ENCODE peak calls at places on chromosomes 2 and 18, in ten cellular contexts. W is HCT116; P is fibroblast of lung; R is neuronal stem cell; S is lung; I is astrocyte; X is CD4-positive, alpha-beta memory T cell; M is sigmoid colon; J is K562; V is mucosa of descending colon. Q is an unnamed sample. For H3K4me1 and H3K36me3, the result is how much of the 10 kb centered on the place peaks cover.

GRCh38 chr18:58091099-58091611 is 47.1 kb downstream of the NEDD4L start:
- DNase-seq in V (no peak), M (no peak), X (no peak), R (no peak), P (no peak), J (no peak), I (no peak), W (peak), S (peak), Q (no peak)

GRCh38 chr2:177970670-177971454 is 101.7 kb downstream of the PDE11A start:
- DNase-seq in M (no peak), V (no peak), R (no peak), P (no peak), X (no peak), J (no peak), I (no peak), W (no peak), S (no peak), Q (no peak)

GRCh38 chr2:67650292-67651133 is 253.4 kb downstream of the ETAA1 start:
- DNase-seq in X (no peak), I (peak), J (peak), M (peak), S (peak), V (peak), P (peak), R (peak), W (peak), Q (peak)

GRCh38 chr18:26470011-26470637 is 78.2 kb downstream of the KCTD1 start:
- DNase-seq in I (peak), V (no peak), P (peak), W (no peak), J (no peak), R (no peak), M (no peak), S (no peak), X (no peak), Q (no peak)

GRCh38 chr2:218476676-218477075 is 57.8 kb downstream of the VIL1 start:
- DNase-seq in X (no peak), I (no peak), M (peak), S (no peak), P (peak), J (no peak), W (no peak), R (no peak), V (no peak), Q (no peak)

GRCh38 chr18:34817636-34818035 is 107.5 kb downstream of the DTNA start:
- DNase-seq in P (no peak), M (no peak), I (no peak), X (no peak), W (no peak), S (no peak), V (no peak), R (no peak), J (no peak), Q (no peak)

GRCh38 chr2:192749606-192750200 is 555.0 kb upstream of the TMEFF2 start:
- DNase-seq in V (no peak), I (no peak), J (no peak), M (no peak), S (no peak), R (no peak), P (no peak), W (peak), X (no peak), Q (no peak)

GRCh38 chr2:187942876-187943275 is 348.8 kb upstream of the GULP1 start:
- DNase-seq in M (no peak), R (no peak), V (no peak), W (no peak), P (peak), X (no peak), S (no peak), J (no peak), I (no peak), Q (no peak)

GRCh38 chr2:64889803-64890202 is 99.4 kb upstream of the SLC1A4 start:
- DNase-seq in J (no peak), W (no peak), R (no peak), I (no peak), X (no peak), S (no peak), M (no peak), P (no peak), V (no peak), Q (no peak)

GRCh38 chr2:237961637-237962036 is 5.2 kb upstream of the UBE2F start:
- DNase-seq in W (no peak), I (no peak), V (no peak), J (no peak), X (no peak), M (no peak), R (no peak), P (no peak), S (no peak), Q (no peak)

GRCh38 chr2:42812899-42813479 is 20.6 kb upstream of the HAAO start:
- DNase-seq in R (no peak), P (peak), I (no peak), J (peak), X (no peak), V (no peak), M (no peak), W (peak), S (no peak), Q (no peak)

GRCh38 chr2:166173263-166173662 is 45.4 kb upstream of the SCN1A start:
- DNase-seq in X (no peak), V (no peak), I (no peak), J (no peak), R (no peak), W (no peak), M (no peak), S (no peak), P (no peak), Q (no peak)

GRCh38 chr2:86752934-86753333 is 32.8 kb downstream of the RMND5A start:
- DNase-seq in S (no peak), X (no peak), R (no peak), V (no peak), W (no peak), P (no peak), I (no peak), M (no peak), J (no peak), Q (no peak)

GRCh38 chr2:135819211-135819610 is 17.8 kb downstream of the LCT start:
- DNase-seq in M (no peak), R (no peak), X (no peak), J (peak), I (peak), S (no peak), W (peak), V (peak), P (peak), Q (peak)

GRCh38 chr2:67215214-67215613 is 181.9 kb upstream of the ETAA1 start:
- DNase-seq in S (peak), P (peak), M (peak), I (peak), J (peak), W (no peak), V (peak), X (no peak), R (no peak), Q (peak)

GRCh38 chr2:233915133-233915532 is 2.0 kb upstream of the TRPM8 start:
- DNase-seq in R (no peak), V (no peak), I (no peak), J (peak), M (no peak), X (no peak), S (no peak), P (no peak), W (no peak), Q (no peak)

GRCh38 chr2:54258171-54258570 is 2.1 kb upstream of the TSPYL6 start:
- DNase-seq in S (no peak), I (peak), W (no peak), R (no peak), V (no peak), M (no peak), J (no peak), X (no peak), P (no peak), Q (no peak)

GRCh38 chr2:50385361-50385760 is 646.6 kb downstream of the NRXN1 start:
- DNase-seq in X (no peak), W (no peak), V (no peak), P (no peak), J (no peak), I (no peak), M (no peak), S (no peak), R (no peak), Q (no peak)

GRCh38 chr2:97911922-97912575 is 83.7 kb downstream of the TMEM131 start:
- DNase-seq in M (no peak), V (no peak), W (no peak), X (no peak), R (no peak), S (no peak), P (peak), J (no peak), I (no peak), Q (no peak)

GRCh38 chr2:162258686-162259085 is 15.4 kb upstream of the FAP start:
- DNase-seq in V (no peak), S (no peak), R (no peak), I (peak), X (no peak), J (no peak), M (no peak), P (no peak), W (no peak), Q (no peak)

GRCh38 chr2:12918138-12918840 is 201.6 kb downstream of the TRIB2 start:
- DNase-seq in S (no peak), R (no peak), I (no peak), V (no peak), X (no peak), J (no peak), W (no peak), P (peak), M (no peak), Q (no peak)

GRCh38 chr2:166179201-166179600 is 51.4 kb upstream of the SCN1A start:
- DNase-seq in R (no peak), V (no peak), W (no peak), S (no peak), P (peak), J (no peak), M (no peak), X (no peak), I (no peak), Q (no peak)

GRCh38 chr2:199979841-199980628 is 24.7 kb downstream of the MAIP1 start:
- DNase-seq in R (peak), J (peak), P (peak), S (peak), M (peak), W (peak), V (peak), X (peak), I (peak), Q (no peak)

GRCh38 chr2:201130524-201131186 is 14.7 kb downstream of the CFLAR start:
- DNase-seq in W (no peak), R (no peak), I (peak), V (no peak), S (no peak), J (peak), M (no peak), X (peak), P (peak), Q (no peak)

GRCh38 chr2:1686784-1687105 is 57.6 kb downstream of the PXDN start:
- DNase-seq in W (no peak), I (peak), S (no peak), V (no peak), R (no peak), P (peak), X (no peak), M (peak), J (no peak), Q (no peak)

GRCh38 chr2:120868366-120868765 is 132.7 kb downstream of the GLI2 start:
- DNase-seq in I (no peak), R (no peak), P (no peak), W (no peak), M (peak), V (peak), S (no peak), J (no peak), X (no peak), Q (no peak)
- H3K4me3 ChIP-seq in I (peak), R (no peak), P (peak), W (no peak), M (peak), V (no peak), S (no peak), J (no peak), X (no peak), Q (no peak)

GRCh38 chr18:13440277-13441248 is 222.0 kb downstream of the LDLRAD4 start:
- DNase-seq in W (no peak), I (no peak), M (peak), V (no peak), J (no peak), P (no peak), S (no peak), R (no peak), X (no peak), Q (no peak)

GRCh38 chr18:13438507-13439056 is 220.0 kb downstream of the LDLRAD4 start:
- DNase-seq in W (no peak), J (no peak), S (no peak), P (no peak), M (no peak), X (no peak), V (no peak), I (no peak), R (no peak), Q (no peak)

GRCh38 chr18:13441731-13442130 is 223.2 kb downstream of the LDLRAD4 start:
- DNase-seq in I (no peak), R (no peak), W (no peak), V (no peak), X (no peak), P (no peak), M (peak), J (no peak), S (no peak), Q (no peak)

GRCh38 chr18:13437801-13438506 is 219.4 kb downstream of the LDLRAD4 start:
- DNase-seq in I (no peak), V (no peak), R (no peak), J (no peak), X (peak), P (no peak), M (peak), S (no peak), W (no peak), Q (no peak)

DNA sequence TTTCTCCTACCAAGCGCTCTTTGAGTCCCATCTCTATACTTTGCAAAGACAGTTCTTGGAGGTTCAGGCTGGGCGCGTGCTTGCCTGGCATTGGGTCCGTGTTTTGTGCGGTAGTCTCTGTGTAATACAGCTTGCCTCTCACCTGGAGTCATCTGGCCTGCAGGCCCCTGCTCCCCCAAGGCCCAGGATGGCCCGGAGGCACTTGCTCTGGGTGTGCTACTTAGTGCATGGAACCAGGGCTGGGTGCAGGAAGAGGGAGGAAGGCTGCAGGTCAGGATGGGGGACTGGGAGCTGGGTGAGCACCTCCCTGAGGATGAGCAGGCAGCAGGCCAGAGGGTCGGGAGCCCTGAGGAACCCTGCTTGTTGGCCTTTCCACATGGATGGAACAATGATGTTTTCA is 220.9 kb downstream of the LDLRAD4 start:
- DNase-seq in W (no peak), S (no peak), V (no peak), R (no peak), J (no peak), X (no peak), P (no peak), I (no peak), M (peak), Q (no peak)
- H3K4me1 ChIP-seq in W (under half), S (under half), V (under half), R (under half), J (under half), X (under half), P (under half), I (under half), M (under half), Q (under half)

DNA sequence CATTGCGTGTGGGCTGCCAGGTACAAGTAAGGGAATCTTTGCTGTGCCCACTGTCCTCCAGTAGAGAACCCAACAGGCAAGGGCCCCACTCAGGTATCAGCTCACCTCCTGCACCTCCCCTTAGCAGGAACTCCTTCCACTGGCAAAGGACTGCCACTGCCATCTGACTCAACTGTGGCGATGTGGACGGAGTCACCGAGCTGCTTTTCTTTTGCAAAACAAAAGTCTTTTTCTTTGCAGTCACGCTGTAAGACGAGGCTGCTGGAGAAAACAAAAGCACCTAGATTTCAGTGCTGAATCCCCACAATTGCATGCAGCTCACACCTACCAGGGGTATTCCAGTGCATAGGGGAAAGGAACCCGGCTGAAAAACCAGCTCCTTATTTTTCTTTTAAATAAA is 7.9 kb downstream of the MTERF4 start:
- DNase-seq in R (no peak), X (no peak), J (no peak), S (no peak), I (no peak), M (no peak), P (no peak), W (no peak), V (no peak), Q (no peak)
- H3K36me3 ChIP-seq in R (under half), X (half or more), J (half or more), S (under half), I (under half), M (half or more), P (under half), W (under half), V (under half), Q (under half)

GRCh38 chr2:241103176-241103595 is 1.1 kb upstream of the MTERF4 start:
- DNase-seq in R (no peak), I (no peak), W (no peak), P (no peak), S (no peak), V (no peak), X (no peak), M (peak), J (no peak), Q (no peak)
- H3K4me3 ChIP-seq in R (peak), I (peak), W (peak), P (peak), S (no peak), V (no peak), X (peak), M (peak), J (peak), Q (peak)

GRCh38 chr2:16626497-16626896 is 39.1 kb downstream of the CYRIA start:
- DNase-seq in R (no peak), S (peak), V (no peak), M (no peak), P (peak), W (no peak), X (no peak), I (peak), J (no peak), Q (no peak)
- H3K4me1 ChIP-seq in R (under half), S (under half), V (under half), M (under half), P (under half), W (under half), X (under half), I (under half), J (half or more), Q (under half)

GRCh38 chr18:74152270-74152669 is 3.9 kb downstream of the TIMM21 start:
- DNase-seq in W (no peak), M (no peak), I (no peak), P (no peak), R (no peak), X (no peak), J (no peak), V (no peak), S (no peak), Q (no peak)

GRCh38 chr18:74153377-74153776 is 5.1 kb downstream of the TIMM21 start:
- DNase-seq in I (peak), P (peak), V (no peak), M (no peak), X (no peak), R (no peak), W (no peak), J (no peak), S (no peak), Q (no peak)

GRCh38 chr18:74152906-74153305 is 4.6 kb downstream of the TIMM21 start:
- DNase-seq in P (no peak), X (no peak), R (no peak), V (no peak), W (no peak), I (no peak), S (no peak), J (no peak), M (no peak), Q (no peak)

GRCh38 chr18:74153793-74154192 is 5.5 kb downstream of the TIMM21 start:
- DNase-seq in V (no peak), R (no peak), W (no peak), P (no peak), S (no peak), I (no peak), J (no peak), M (no peak), X (no peak), Q (no peak)

GRCh38 chr18:74155276-74155675 is 7.0 kb downstream of the TIMM21 start:
- DNase-seq in V (no peak), J (no peak), W (no peak), M (no peak), X (no peak), I (peak), R (no peak), S (no peak), P (no peak), Q (no peak)
- H3K36me3 ChIP-seq in V (under half), J (half or more), W (under half), M (half or more), X (half or more), I (under half), R (under half), S (under half), P (under half), Q (under half)